ENCODE peak calls at places on chromosomes 11 and 22, in five cellular contexts. F is GM23338, Y is neural progenitor cell, X is HCT116, K is GM23248. L is an unnamed sample.

GRCh38 chr11:9701799-9702198 is 37.9 kb downstream of the SWAP70 start:
- DNase-seq in F (no peak), K (no peak), Y (no peak), X (no peak), L (no peak)

GRCh38 chr11:35791088-35791958 is 128.7 kb downstream of the TRIM44 start:
- DNase-seq in F (no peak), X (no peak), K (no peak), Y (no peak), L (no peak)

GRCh38 chr11:33668468-33668825 is 32.2 kb downstream of the C11orf91 start:
- DNase-seq in K (no peak), Y (no peak), F (peak; percentile 46), X (no peak), L (no peak)

GRCh38 chr11:102410382-102410784 is 42.2 kb downstream of the TMEM123 start:
- DNase-seq in X (no peak), F (peak; percentile 32), K (peak; percentile 42), Y (no peak), L (no peak)

GRCh38 chr11:33747969-33748368 is 11.7 kb upstream of the CD59 start:
- DNase-seq in X (no peak), F (no peak), Y (no peak), K (no peak), L (no peak)

GRCh38 chr11:119421941-119422504 is 949 bp downstream of the THY1 start:
- DNase-seq in Y (peak; percentile 74), K (peak; percentile 73), F (peak; percentile 52), X (no peak), L (no peak)

GRCh38 chr11:22317656-22318055 is 20.5 kb upstream of the SLC17A6 start:
- DNase-seq in X (no peak), Y (no peak), K (no peak), F (no peak), L (no peak)

GRCh38 chr11:86162257-86162656 is 82.3 kb upstream of the EED start:
- DNase-seq in K (peak; percentile 95), X (no peak), F (no peak), Y (no peak), L (peak; percentile 26)

GRCh38 chr22:35539910-35540599 is 576 bp upstream of the RASD2 start:
- DNase-seq in F (peak; percentile 66), K (peak; percentile 81), Y (peak; percentile 78), X (no peak), L (peak; percentile 45)

GRCh38 chr11:124762624-124763155 is 600 bp upstream of the ESAM start:
- DNase-seq in Y (peak; percentile 67), K (peak; percentile 30), X (no peak), F (no peak), L (peak; percentile 37)

GRCh38 chr11:79060081-79060480 is 380.7 kb downstream of the TENM4 start:
- DNase-seq in X (no peak), K (no peak), F (no peak), Y (no peak), L (no peak)

GRCh38 chr22:19825016-19825339 is 29.7 kb downstream of the GNB1L start:
- DNase-seq in K (no peak), F (no peak), X (no peak), Y (no peak), L (no peak)

GRCh38 chr22:29914165-29914564 is 31.2 kb downstream of the MTMR3 start:
- DNase-seq in X (no peak), K (peak; percentile 90), F (peak; percentile 55), Y (no peak), L (peak; percentile 57)
- TF ChIP-seq EZH2phosphoT487 in X (no peak), K (no peak), F (no peak), Y (no peak), L (no peak)

GRCh38 chr22:39932918-39933649 is 27.1 kb upstream of the TMA7B start:
- DNase-seq in F (peak; percentile 95), X (peak; percentile 35), K (peak; percentile 36), Y (peak; percentile 90), L (peak; percentile 52)

GRCh38 chr22:39935622-39936021 is 24.6 kb upstream of the TMA7B start:
- DNase-seq in X (no peak), F (no peak), Y (peak; percentile 55), K (no peak), L (no peak)

GRCh38 chr22:39932166-39932565 is 28.0 kb upstream of the TMA7B start:
- DNase-seq in X (no peak), F (no peak), K (no peak), Y (no peak), L (no peak)

GRCh38 chr22:39935116-39935515 is 25.1 kb upstream of the TMA7B start:
- DNase-seq in F (no peak), K (no peak), Y (peak; percentile 40), X (no peak), L (no peak)

GRCh38 chr22:39933741-39934140 is 26.5 kb upstream of the TMA7B start:
- DNase-seq in Y (peak; percentile 23), K (no peak), X (no peak), F (no peak), L (no peak)
- H3K4me3 ChIP-seq in Y (no peak overlapping the region), K (no peak overlapping the region), X (no peak overlapping the region), F (no peak overlapping the region), L (no peak overlapping the region)

DNA sequence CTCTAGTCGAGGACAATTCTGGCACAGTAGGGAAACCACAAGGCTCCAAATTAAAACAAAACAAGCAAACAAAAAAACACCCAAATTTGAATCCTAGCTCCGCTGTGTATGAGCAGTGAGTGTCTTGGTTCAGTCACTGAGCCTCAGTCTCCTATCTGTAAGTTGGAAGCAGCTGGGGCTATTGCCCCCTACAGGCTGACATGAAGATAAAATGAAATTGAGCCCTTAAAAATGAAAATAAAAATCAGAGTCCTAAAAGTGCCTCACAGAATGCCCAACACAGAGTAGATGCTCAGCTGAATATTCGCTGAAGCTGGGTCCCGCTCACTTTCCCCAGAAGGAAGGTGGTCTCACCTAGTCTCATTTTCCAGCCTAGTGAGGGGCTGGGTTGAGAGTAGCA is 65.2 kb downstream of the PDE2A start:
- DNase-seq in F (peak; percentile 53), K (peak; percentile 64), X (no peak), Y (peak; percentile 34), L (peak; percentile 23)
- TF ChIP-seq EZH2phosphoT487 in F (no peak), K (no peak), X (no peak), Y (no peak), L (no peak)

GRCh38 chr11:64564947-64565889 is 25.8 kb upstream of the SLC22A12 start:
- DNase-seq in X (no peak), Y (peak; percentile 73), K (no peak), F (peak; percentile 85), L (no peak)

GRCh38 chr11:64562723-64563351 is 28.2 kb upstream of the SLC22A12 start:
- DNase-seq in K (no peak), X (no peak), F (no peak), Y (no peak), L (no peak)

GRCh38 chr11:64566042-64566914 is 24.7 kb upstream of the SLC22A12 start:
- DNase-seq in X (peak; percentile 92), Y (peak; percentile 83), K (peak; percentile 88), F (peak; percentile 90), L (peak; percentile 85)

GRCh38 chr11:64563966-64564365 is 27.1 kb upstream of the SLC22A12 start:
- DNase-seq in F (no peak), Y (no peak), X (no peak), K (no peak), L (no peak)

GRCh38 chr11:64564419-64564818 is 26.6 kb upstream of the SLC22A12 start:
- DNase-seq in X (no peak), F (no peak), K (no peak), Y (no peak), L (no peak)
- H3K4me3 ChIP-seq in X (no peak overlapping the region), F (no peak overlapping the region), K (no peak overlapping the region), Y (no peak overlapping the region), L (no peak overlapping the region)

DNA sequence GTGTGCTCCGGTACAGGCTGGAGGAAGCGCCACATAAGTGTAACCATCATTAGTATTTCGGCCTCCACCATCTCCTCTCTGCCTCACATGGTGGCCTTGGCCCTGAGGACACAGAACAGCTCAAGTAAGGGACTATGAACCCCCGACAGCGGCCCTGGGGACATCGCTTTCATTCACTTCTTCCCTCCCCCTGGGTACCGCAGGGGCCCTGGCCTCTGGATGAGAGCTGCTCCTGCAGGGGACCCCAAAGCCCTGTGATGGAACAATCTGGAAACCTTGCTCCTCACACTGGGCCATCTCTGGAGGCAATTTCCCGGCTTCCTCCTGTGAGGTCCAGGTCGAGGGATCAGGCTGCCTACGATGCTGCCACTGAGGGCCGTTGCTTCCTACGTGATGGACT is 565.5 kb downstream of the BRD1 start:
- DNase-seq in X (no peak), K (no peak), Y (no peak), F (no peak), L (no peak)
- TF ChIP-seq EZH2phosphoT487 in X (no peak), K (no peak), Y (no peak), F (no peak), L (no peak)